ENCODE peak calls at places on chromosomes 5 and 9, in ten cellular contexts. R, L, Z, N, M, P, B, V, A and K are unnamed samples.
A peak's percentile ranks its signal among the peaks of the same experiment; 100 is the strongest.

GRCh38 chr5:144276034-144276822 is 105.6 kb downstream of the KCTD16 start:
- DNase-seq in A (no peak), V (no peak), L (no peak), Z (no peak), M (no peak), P (peak; percentile 45), B (no peak), N (no peak), R (no peak), K (no peak)

GRCh38 chr9:124030969-124031451 is 19.4 kb downstream of the LHX2 start:
- DNase-seq in B (no peak), V (no peak), M (no peak), N (no peak), L (no peak), R (no peak), A (no peak), Z (peak; percentile 69), P (peak; percentile 87), K (no peak)

GRCh38 chr9:89173072-89173471 is 5.5 kb downstream of the SHC3 start:
- DNase-seq in R (no peak), B (no peak), P (no peak), N (no peak), Z (no peak), M (no peak), A (no peak), V (no peak), L (no peak), K (no peak)

GRCh38 chr5:153513171-153513570 is 22.7 kb downstream of the GRIA1 start:
- DNase-seq in R (no peak), M (no peak), N (no peak), B (no peak), P (peak; percentile 65), L (no peak), Z (peak; percentile 61), V (no peak), A (no peak), K (no peak)

GRCh38 chr5:116880150-116880549 is 305.5 kb upstream of the SEMA6A start:
- DNase-seq in N (no peak), V (no peak), P (no peak), B (no peak), Z (no peak), A (no peak), L (no peak), M (no peak), R (no peak), K (no peak)

GRCh38 chr9:15746905-15747304 is 194.1 kb downstream of the CCDC171 start:
- DNase-seq in M (no peak), B (no peak), P (no peak), V (no peak), R (no peak), Z (no peak), N (no peak), L (no peak), A (no peak), K (no peak)

GRCh38 chr5:147075187-147075586 is 159.6 kb upstream of the STK32A start:
- DNase-seq in A (no peak), R (no peak), P (no peak), L (no peak), Z (no peak), V (no peak), B (no peak), N (no peak), M (no peak), K (no peak)

GRCh38 chr5:170120576-170120975 is 14.9 kb downstream of the FOXI1 start:
- DNase-seq in V (no peak), R (no peak), L (no peak), B (no peak), M (no peak), A (peak; percentile 55), N (no peak), Z (peak; percentile 69), P (peak; percentile 69), K (no peak)

GRCh38 chr5:176610430-176610763 is 441 bp upstream of the GPRIN1 start:
- DNase-seq in Z (no peak), L (no peak), P (no peak), N (no peak), A (no peak), M (peak; percentile 56), V (no peak), R (no peak), B (no peak), K (no peak)

GRCh38 chr5:112921031-112921832 is 795 bp downstream of the REEP5 start:
- DNase-seq in B (peak; percentile 53), M (peak; percentile 63), L (peak; percentile 94), Z (peak; percentile 78), N (peak; percentile 74), P (peak; percentile 53), A (peak; percentile 78), V (peak; percentile 57), R (peak; percentile 43), K (peak; percentile 47)
- H3K4me3 ChIP-seq in B (peak overlapping the region; percentile 97), M (peak overlapping the region; percentile 79), L (peak overlapping the region; percentile 98), Z (peak overlapping the region; percentile 85), N (peak overlapping the region; percentile 65), P (peak overlapping the region; percentile 77), A (peak overlapping the region; percentile 89), V (peak overlapping the region; percentile 93), R (peak overlapping the region; percentile 78), K (peak overlapping the region; percentile 99)

GRCh38 chr5:163357636-163358035 is 79.8 kb upstream of the CCNG1 start:
- DNase-seq in Z (no peak), B (no peak), L (no peak), P (no peak), M (no peak), A (no peak), V (no peak), N (no peak), R (no peak), K (no peak)

GRCh38 chr5:163360681-163361080 is 76.7 kb upstream of the CCNG1 start:
- DNase-seq in A (no peak), Z (no peak), V (no peak), M (no peak), L (no peak), R (no peak), P (no peak), B (no peak), N (no peak), K (no peak)

GRCh38 chr5:163352531-163352930 is 84.9 kb upstream of the CCNG1 start:
- DNase-seq in L (no peak), P (no peak), B (no peak), M (no peak), Z (no peak), R (no peak), N (no peak), V (no peak), A (no peak), K (no peak)

GRCh38 chr5:163354685-163355084 is 82.7 kb upstream of the CCNG1 start:
- DNase-seq in R (no peak), B (no peak), A (no peak), L (no peak), V (no peak), N (no peak), M (no peak), Z (no peak), P (no peak), K (no peak)
- H3K36me3 ChIP-seq in R (no peaks in the 10 kb centered on the region), B (no peaks in the 10 kb centered on the region), A (no peaks in the 10 kb centered on the region), L (no peaks in the 10 kb centered on the region), V (no peaks in the 10 kb centered on the region), N (no peaks in the 10 kb centered on the region), M (no peaks in the 10 kb centered on the region), Z (no peaks in the 10 kb centered on the region), P (no peaks in the 10 kb centered on the region), K (no peaks in the 10 kb centered on the region)

DNA sequence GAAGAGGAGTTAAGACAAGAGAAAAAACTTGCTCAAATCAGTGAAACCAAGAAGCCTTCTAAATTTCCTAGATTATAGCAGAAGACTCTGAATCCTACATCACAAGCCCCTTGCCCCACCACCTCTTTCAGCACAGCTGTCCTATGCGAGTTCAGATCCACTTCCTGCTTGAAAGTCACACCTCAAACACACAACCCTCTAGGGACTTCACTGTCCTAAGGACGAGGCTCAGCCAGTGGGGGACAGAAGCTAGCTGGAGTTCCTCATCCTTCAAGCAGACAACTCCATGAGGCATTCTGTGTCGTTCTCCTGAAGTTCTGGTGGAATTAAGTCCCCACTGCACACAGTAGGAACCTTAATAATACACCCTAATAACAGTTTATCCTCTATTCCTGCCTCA is 44.3 kb downstream of the NRG2 start:
- DNase-seq in Z (no peak), N (no peak), B (no peak), P (no peak), A (no peak), L (no peak), R (no peak), M (no peak), V (no peak), K (no peak)
- H3K9me3 ChIP-seq in Z (no peaks in the 10 kb centered on the region), N (no peaks in the 10 kb centered on the region), B (no peaks in the 10 kb centered on the region), P (no peaks in the 10 kb centered on the region), A (no peaks in the 10 kb centered on the region), L (no peaks in the 10 kb centered on the region), R (no peaks in the 10 kb centered on the region), M (no peaks in the 10 kb centered on the region), V (no peaks in the 10 kb centered on the region), K (no peaks in the 10 kb centered on the region)

GRCh38 chr5:163350083-163350482 is 87.3 kb upstream of the CCNG1 start:
- DNase-seq in A (peak; percentile 24), B (no peak), L (no peak), P (no peak), M (no peak), N (no peak), Z (peak; percentile 70), V (no peak), R (no peak), K (peak; percentile 20)
- H3K4me3 ChIP-seq in A (no peak overlapping the region), B (no peak overlapping the region), L (no peak overlapping the region), P (no peak overlapping the region), M (no peak overlapping the region), N (no peak overlapping the region), Z (no peak overlapping the region), V (no peak overlapping the region), R (no peak overlapping the region), K (no peak overlapping the region)

DNA sequence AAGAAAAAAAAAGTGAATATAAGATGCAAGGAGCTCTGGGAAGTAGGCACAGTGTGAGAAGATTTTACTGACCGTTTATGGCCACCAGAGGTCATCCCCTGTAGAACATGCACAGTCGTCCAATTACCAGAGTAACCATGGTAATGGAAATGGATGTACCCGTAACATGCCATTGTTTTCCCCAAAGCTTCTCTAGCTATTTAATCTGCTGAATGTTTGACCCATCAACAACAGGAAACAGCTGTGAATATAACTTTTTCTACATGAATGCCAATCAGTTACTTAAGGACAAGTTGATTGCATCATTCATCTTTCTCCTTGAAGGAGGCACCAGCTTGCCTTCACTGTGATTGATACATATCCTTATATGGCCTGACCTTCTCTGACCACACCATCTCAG is 1967.0 kb upstream of the CDH9 start:
- DNase-seq in P (no peak), M (peak; percentile 29), Z (no peak), R (no peak), N (no peak), L (no peak), A (peak; percentile 6), V (no peak), B (no peak), K (peak; percentile 47)
- H3K36me3 ChIP-seq in P (no peaks in the 10 kb centered on the region), M (no peaks in the 10 kb centered on the region), Z (no peaks in the 10 kb centered on the region), R (no peaks in the 10 kb centered on the region), N (no peaks in the 10 kb centered on the region), L (no peaks in the 10 kb centered on the region), A (no peaks in the 10 kb centered on the region), V (no peaks in the 10 kb centered on the region), B (no peaks in the 10 kb centered on the region), K (no peaks in the 10 kb centered on the region)

DNA sequence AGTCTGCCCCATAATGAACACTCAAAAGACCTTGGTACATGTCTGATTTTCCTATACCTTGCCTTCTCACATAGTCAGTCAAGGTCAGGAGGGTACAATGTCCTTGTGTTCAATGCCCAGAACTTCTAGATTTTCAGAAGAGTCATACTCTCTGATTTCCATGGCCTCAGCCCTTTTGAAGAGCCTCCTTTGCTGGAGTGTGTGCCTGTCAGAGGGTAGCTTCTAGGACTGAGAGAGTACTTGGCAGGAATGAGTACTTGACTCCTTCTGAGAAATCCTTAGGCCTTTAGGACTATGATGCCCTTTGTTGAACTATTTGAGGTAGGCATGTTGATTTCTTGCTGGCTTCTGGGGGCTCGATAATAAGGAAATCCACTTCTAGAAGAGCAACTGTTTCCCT is 10.5 kb upstream of the MEGF9 start:
- DNase-seq in L (no peak), A (no peak), N (no peak), M (no peak), P (no peak), Z (no peak), R (no peak), V (no peak), B (no peak), K (no peak)
- H3K9me3 ChIP-seq in L (no peaks in the 10 kb centered on the region), A (no peaks in the 10 kb centered on the region), N (no peaks in the 10 kb centered on the region), M (no peaks in the 10 kb centered on the region), P (no peaks in the 10 kb centered on the region), Z (no peaks in the 10 kb centered on the region), R (no peaks in the 10 kb centered on the region), V (no peaks in the 10 kb centered on the region), B (no peaks in the 10 kb centered on the region), K (no peaks in the 10 kb centered on the region)